ENCODE peak calls at places on chromosomes 6 and 20, in five cellular contexts. N is coronary artery; T is AG04449; L is T1000; J is effector memory CD4-positive, alpha-beta T cell. P is an unnamed sample.

GRCh38 chr6:83518946-83519489 is 6.7 kb downstream of the PRSS35 start:
- DNase-seq in J (no peak), L (no peak), T (no peak), N (no peak), P (no peak)

GRCh38 chr20:35490736-35491181 is 35.4 kb downstream of the CEP250 start:
- DNase-seq in J (peak), T (no peak), N (no peak), L (no peak), P (peak)

GRCh38 chr20:60408435-60408834 is 450.2 kb downstream of the CDH26 start:
- DNase-seq in N (no peak), L (no peak), J (no peak), T (no peak), P (no peak)

GRCh38 chr6:53850527-53850926 is 55.7 kb downstream of the LRRC1 start:
- DNase-seq in T (no peak), N (no peak), J (no peak), L (no peak), P (no peak)

GRCh38 chr6:112636650-112637260 is 289.6 kb downstream of the RFPL4B start:
- DNase-seq in T (peak), L (no peak), N (no peak), J (no peak), P (no peak)

GRCh38 chr6:122832515-122833228 is 43.6 kb downstream of the SMPDL3A start:
- DNase-seq in N (no peak), J (no peak), T (no peak), L (no peak), P (no peak)

GRCh38 chr20:17896247-17896723 is 72.3 kb downstream of the SNX5 start:
- DNase-seq in T (no peak), N (no peak), J (no peak), L (no peak), P (no peak)

GRCh38 chr6:131062245-131063027 is 609 bp downstream of the EPB41L2 start:
- DNase-seq in L (no peak), T (no peak), J (no peak), N (no peak), P (peak)

GRCh38 chr6:166612471-166612881 is 14.6 kb downstream of the RPS6KA2 start:
- DNase-seq in N (no peak), J (no peak), T (no peak), L (no peak), P (no peak)